ENCODE peak calls at places on chromosomes 5 and 9, in eight cellular contexts. One of them, this sample, is unnamed.
A peak's percentile ranks its signal among the peaks of the same experiment; 100 is the strongest.

GRCh38 chr5:181053760-181054122 is 13.7 kb downstream of the BTNL9 start:
- DNase-seq in thoracic aorta: no peak
- DNase-seq in NCI-H2081: no peak
- DNase-seq in GF-D8: no peak
- DNase-seq in GM03348: no peak
- DNase-seq in HT1080: no peak
- DNase-seq in activated T-cell treated with anti-CD3 and anti-CD28 coated beads, Interleukin-2, amount 50 U/mL, for 48 hours: no peak
- DNase-seq in left lung: no peak
- DNase-seq in this sample: no peak

GRCh38 chr5:163350083-163350482 is 87.3 kb upstream of the CCNG1 start:
- DNase-seq in activated T-cell treated with anti-CD3 and anti-CD28 coated beads, Interleukin-2, amount 50 U/mL, for 48 hours: no peak
- DNase-seq in HT1080: peak; percentile 8
- DNase-seq in GF-D8: no peak
- DNase-seq in NCI-H2081: no peak
- DNase-seq in left lung: no peak
- DNase-seq in GM03348: peak; percentile 5
- DNase-seq in thoracic aorta: no peak
- DNase-seq in this sample: no peak

GRCh38 chr5:143064207-143064606 is 294.0 kb downstream of the ARHGAP26 start:
- DNase-seq in HT1080: peak; percentile 76
- DNase-seq in thoracic aorta: no peak
- DNase-seq in left lung: no peak
- DNase-seq in activated T-cell treated with anti-CD3 and anti-CD28 coated beads, Interleukin-2, amount 50 U/mL, for 48 hours: no peak
- DNase-seq in GM03348: no peak
- DNase-seq in NCI-H2081: no peak
- DNase-seq in GF-D8: no peak
- DNase-seq in this sample: no peak

GRCh38 chr5:65506961-65507360 is 25.2 kb upstream of the ADAMTS6 start:
- DNase-seq in GF-D8: no peak
- DNase-seq in GM03348: peak; percentile 81
- DNase-seq in NCI-H2081: no peak
- DNase-seq in HT1080: peak; percentile 22
- DNase-seq in activated T-cell treated with anti-CD3 and anti-CD28 coated beads, Interleukin-2, amount 50 U/mL, for 48 hours: no peak
- DNase-seq in left lung: no peak
- DNase-seq in thoracic aorta: no peak
- DNase-seq in this sample: no peak

GRCh38 chr5:52560366-52560765 is 227.3 kb upstream of the ITGA1 start:
- DNase-seq in NCI-H2081: peak; percentile 85
- DNase-seq in left lung: no peak
- DNase-seq in GF-D8: no peak
- DNase-seq in HT1080: peak; percentile 37
- DNase-seq in thoracic aorta: no peak
- DNase-seq in GM03348: peak; percentile 5
- DNase-seq in activated T-cell treated with anti-CD3 and anti-CD28 coated beads, Interleukin-2, amount 50 U/mL, for 48 hours: no peak
- DNase-seq in this sample: no peak

GRCh38 chr5:168056499-168057182 is 234.8 kb upstream of the WWC1 start:
- DNase-seq in HT1080: no peak
- DNase-seq in left lung: no peak
- DNase-seq in NCI-H2081: no peak
- DNase-seq in GF-D8: no peak
- DNase-seq in GM03348: no peak
- DNase-seq in activated T-cell treated with anti-CD3 and anti-CD28 coated beads, Interleukin-2, amount 50 U/mL, for 48 hours: no peak
- DNase-seq in thoracic aorta: no peak
- DNase-seq in this sample: no peak

GRCh38 chr5:71666321-71666720 is 52.8 kb upstream of the CARTPT start:
- DNase-seq in activated T-cell treated with anti-CD3 and anti-CD28 coated beads, Interleukin-2, amount 50 U/mL, for 48 hours: no peak
- DNase-seq in HT1080: no peak
- DNase-seq in thoracic aorta: no peak
- DNase-seq in left lung: no peak
- DNase-seq in GF-D8: no peak
- DNase-seq in GM03348: no peak
- DNase-seq in NCI-H2081: no peak
- DNase-seq in this sample: no peak

GRCh38 chr9:10534863-10535262 is 77.9 kb downstream of the PTPRD start:
- DNase-seq in thoracic aorta: no peak
- DNase-seq in activated T-cell treated with anti-CD3 and anti-CD28 coated beads, Interleukin-2, amount 50 U/mL, for 48 hours: no peak
- DNase-seq in HT1080: no peak
- DNase-seq in NCI-H2081: no peak
- DNase-seq in GM03348: no peak
- DNase-seq in GF-D8: no peak
- DNase-seq in left lung: no peak
- DNase-seq in this sample: no peak

GRCh38 chr5:115098041-115098702 is 71.5 kb downstream of the TRIM36 start:
- DNase-seq in NCI-H2081: peak; percentile 39
- DNase-seq in GM03348: peak; percentile 73
- DNase-seq in left lung: no peak
- DNase-seq in HT1080: peak; percentile 72
- DNase-seq in activated T-cell treated with anti-CD3 and anti-CD28 coated beads, Interleukin-2, amount 50 U/mL, for 48 hours: no peak
- DNase-seq in GF-D8: no peak
- DNase-seq in thoracic aorta: no peak
- DNase-seq in this sample: no peak

GRCh38 chr9:116683535-116683934 is 3.6 kb upstream of the TRIM32 start:
- DNase-seq in thoracic aorta: no peak
- DNase-seq in HT1080: no peak
- DNase-seq in NCI-H2081: no peak
- DNase-seq in activated T-cell treated with anti-CD3 and anti-CD28 coated beads, Interleukin-2, amount 50 U/mL, for 48 hours: no peak
- DNase-seq in left lung: no peak
- DNase-seq in GM03348: no peak
- DNase-seq in GF-D8: no peak
- DNase-seq in this sample: no peak